ENCODE peak calls at places on chromosomes 1 and 21, in four cellular contexts. One of them, this sample, is unnamed.

GRCh38 chr1:10965621-10966226 is 46.7 kb upstream of the TARDBP start:
- DNase-seq in neural crest cell: no peak
- DNase-seq in stimulated activated CD4-positive, alpha-beta T cell treated with anti-CD3 and anti-CD28 coated beads, Interleukin-4, amount 100 ng/mL, for 4 hours: peak
- DNase-seq in iris pigment epithelial cell: peak
- DNase-seq in this sample: no peak

GRCh38 chr1:235888119-235888643 is 21.5 kb upstream of the LYST start:
- DNase-seq in stimulated activated CD4-positive, alpha-beta T cell treated with anti-CD3 and anti-CD28 coated beads, Interleukin-4, amount 100 ng/mL, for 4 hours: peak
- DNase-seq in neural crest cell: no peak
- DNase-seq in iris pigment epithelial cell: no peak
- DNase-seq in this sample: no peak

GRCh38 chr1:172363852-172364251 is 56.6 kb upstream of the C1orf105 start:
- DNase-seq in stimulated activated CD4-positive, alpha-beta T cell treated with anti-CD3 and anti-CD28 coated beads, Interleukin-4, amount 100 ng/mL, for 4 hours: no peak
- DNase-seq in neural crest cell: no peak
- DNase-seq in iris pigment epithelial cell: no peak
- DNase-seq in this sample: no peak

GRCh38 chr21:37849703-37850102 is 66.6 kb downstream of the KCNJ6 start:
- DNase-seq in neural crest cell: no peak
- DNase-seq in stimulated activated CD4-positive, alpha-beta T cell treated with anti-CD3 and anti-CD28 coated beads, Interleukin-4, amount 100 ng/mL, for 4 hours: no peak
- DNase-seq in iris pigment epithelial cell: peak
- DNase-seq in this sample: peak

GRCh38 chr1:30335997-30336390 is 387.4 kb downstream of the MATN1 start:
- DNase-seq in stimulated activated CD4-positive, alpha-beta T cell treated with anti-CD3 and anti-CD28 coated beads, Interleukin-4, amount 100 ng/mL, for 4 hours: no peak
- DNase-seq in iris pigment epithelial cell: no peak
- DNase-seq in neural crest cell: no peak
- DNase-seq in this sample: no peak

GRCh38 chr1:168320149-168320548 is 39.5 kb downstream of the TBX19 start:
- DNase-seq in neural crest cell: no peak
- DNase-seq in iris pigment epithelial cell: no peak
- DNase-seq in stimulated activated CD4-positive, alpha-beta T cell treated with anti-CD3 and anti-CD28 coated beads, Interleukin-4, amount 100 ng/mL, for 4 hours: no peak
- DNase-seq in this sample: no peak

GRCh38 chr1:2061065-2061778 is 11.0 kb downstream of the PRKCZ start:
- DNase-seq in neural crest cell: no peak
- DNase-seq in stimulated activated CD4-positive, alpha-beta T cell treated with anti-CD3 and anti-CD28 coated beads, Interleukin-4, amount 100 ng/mL, for 4 hours: no peak
- DNase-seq in iris pigment epithelial cell: no peak
- DNase-seq in this sample: no peak

GRCh38 chr1:205569411-205570172 is 62.2 kb downstream of the ELK4 start:
- DNase-seq in iris pigment epithelial cell: no peak
- DNase-seq in neural crest cell: no peak
- DNase-seq in stimulated activated CD4-positive, alpha-beta T cell treated with anti-CD3 and anti-CD28 coated beads, Interleukin-4, amount 100 ng/mL, for 4 hours: no peak
- DNase-seq in this sample: no peak

GRCh38 chr1:172909606-172910326 is 141.0 kb downstream of the TNFSF18 start:
- DNase-seq in stimulated activated CD4-positive, alpha-beta T cell treated with anti-CD3 and anti-CD28 coated beads, Interleukin-4, amount 100 ng/mL, for 4 hours: no peak
- DNase-seq in neural crest cell: no peak
- DNase-seq in iris pigment epithelial cell: peak
- DNase-seq in this sample: no peak

GRCh38 chr1:51512611-51513010 is 6.5 kb downstream of the EPS15 start:
- DNase-seq in iris pigment epithelial cell: no peak
- DNase-seq in stimulated activated CD4-positive, alpha-beta T cell treated with anti-CD3 and anti-CD28 coated beads, Interleukin-4, amount 100 ng/mL, for 4 hours: no peak
- DNase-seq in neural crest cell: no peak
- DNase-seq in this sample: no peak

GRCh38 chr1:6246497-6247295 is 2.7 kb downstream of the HES3 start:
- DNase-seq in iris pigment epithelial cell: peak
- DNase-seq in stimulated activated CD4-positive, alpha-beta T cell treated with anti-CD3 and anti-CD28 coated beads, Interleukin-4, amount 100 ng/mL, for 4 hours: peak
- DNase-seq in neural crest cell: peak
- DNase-seq in this sample: no peak

GRCh38 chr1:51014878-51015277 is 44.8 kb downstream of the CDKN2C start:
- DNase-seq in stimulated activated CD4-positive, alpha-beta T cell treated with anti-CD3 and anti-CD28 coated beads, Interleukin-4, amount 100 ng/mL, for 4 hours: no peak
- DNase-seq in neural crest cell: no peak
- DNase-seq in iris pigment epithelial cell: no peak
- DNase-seq in this sample: no peak

GRCh38 chr1:175197536-175197935 is 5.0 kb upstream of the KIAA0040 start:
- DNase-seq in stimulated activated CD4-positive, alpha-beta T cell treated with anti-CD3 and anti-CD28 coated beads, Interleukin-4, amount 100 ng/mL, for 4 hours: no peak
- DNase-seq in neural crest cell: no peak
- DNase-seq in iris pigment epithelial cell: no peak
- DNase-seq in this sample: no peak

GRCh38 chr1:59815892-59816291 is 1.1 kb downstream of the HOOK1 start:
- DNase-seq in neural crest cell: no peak
- DNase-seq in iris pigment epithelial cell: no peak
- DNase-seq in stimulated activated CD4-positive, alpha-beta T cell treated with anti-CD3 and anti-CD28 coated beads, Interleukin-4, amount 100 ng/mL, for 4 hours: no peak
- DNase-seq in this sample: no peak

GRCh38 chr1:174204697-174205308 is 45.5 kb downstream of the RABGAP1L start:
- DNase-seq in neural crest cell: no peak
- DNase-seq in stimulated activated CD4-positive, alpha-beta T cell treated with anti-CD3 and anti-CD28 coated beads, Interleukin-4, amount 100 ng/mL, for 4 hours: no peak
- DNase-seq in iris pigment epithelial cell: no peak
- DNase-seq in this sample: no peak

GRCh38 chr1:89945852-89946476 is 48.9 kb upstream of the ZNF326 start:
- DNase-seq in neural crest cell: no peak
- DNase-seq in stimulated activated CD4-positive, alpha-beta T cell treated with anti-CD3 and anti-CD28 coated beads, Interleukin-4, amount 100 ng/mL, for 4 hours: no peak
- DNase-seq in iris pigment epithelial cell: peak
- DNase-seq in this sample: no peak

GRCh38 chr1:4055677-4055967 is 155.6 kb upstream of the C1orf174 start:
- DNase-seq in stimulated activated CD4-positive, alpha-beta T cell treated with anti-CD3 and anti-CD28 coated beads, Interleukin-4, amount 100 ng/mL, for 4 hours: no peak
- DNase-seq in iris pigment epithelial cell: no peak
- DNase-seq in neural crest cell: no peak
- DNase-seq in this sample: no peak

GRCh38 chr21:33025471-33026298 is at the start of gene OLIG2:
- DNase-seq in stimulated activated CD4-positive, alpha-beta T cell treated with anti-CD3 and anti-CD28 coated beads, Interleukin-4, amount 100 ng/mL, for 4 hours: no peak
- DNase-seq in iris pigment epithelial cell: no peak
- DNase-seq in neural crest cell: peak
- DNase-seq in this sample: peak

GRCh38 chr1:224726783-224727182 is 110.7 kb downstream of the CNIH3 start:
- DNase-seq in iris pigment epithelial cell: peak
- DNase-seq in stimulated activated CD4-positive, alpha-beta T cell treated with anti-CD3 and anti-CD28 coated beads, Interleukin-4, amount 100 ng/mL, for 4 hours: no peak
- DNase-seq in neural crest cell: no peak
- DNase-seq in this sample: no peak

GRCh38 chr21:41868062-41868710 is 11.0 kb downstream of the PRDM15 start:
- DNase-seq in iris pigment epithelial cell: no peak
- DNase-seq in stimulated activated CD4-positive, alpha-beta T cell treated with anti-CD3 and anti-CD28 coated beads, Interleukin-4, amount 100 ng/mL, for 4 hours: no peak
- DNase-seq in neural crest cell: no peak
- DNase-seq in this sample: no peak

GRCh38 chr1:206892351-206892984 is 4.8 kb upstream of the IL24 start:
- DNase-seq in neural crest cell: no peak
- DNase-seq in stimulated activated CD4-positive, alpha-beta T cell treated with anti-CD3 and anti-CD28 coated beads, Interleukin-4, amount 100 ng/mL, for 4 hours: no peak
- DNase-seq in iris pigment epithelial cell: peak
- DNase-seq in this sample: no peak

GRCh38 chr1:163673756-163674155 is 352.0 kb downstream of the NUF2 start:
- DNase-seq in neural crest cell: no peak
- DNase-seq in stimulated activated CD4-positive, alpha-beta T cell treated with anti-CD3 and anti-CD28 coated beads, Interleukin-4, amount 100 ng/mL, for 4 hours: no peak
- DNase-seq in iris pigment epithelial cell: peak
- DNase-seq in this sample: no peak

GRCh38 chr1:51555866-51556619 is 37.0 kb upstream of the EPS15 start:
- DNase-seq in stimulated activated CD4-positive, alpha-beta T cell treated with anti-CD3 and anti-CD28 coated beads, Interleukin-4, amount 100 ng/mL, for 4 hours: no peak
- DNase-seq in neural crest cell: no peak
- DNase-seq in iris pigment epithelial cell: peak
- DNase-seq in this sample: no peak

GRCh38 chr21:42301371-42302291 is 13.6 kb downstream of the TFF3 start:
- DNase-seq in iris pigment epithelial cell: no peak
- DNase-seq in stimulated activated CD4-positive, alpha-beta T cell treated with anti-CD3 and anti-CD28 coated beads, Interleukin-4, amount 100 ng/mL, for 4 hours: no peak
- DNase-seq in neural crest cell: no peak
- DNase-seq in this sample: no peak

GRCh38 chr1:61950418-61950817 is 208.1 kb downstream of the PATJ start:
- DNase-seq in neural crest cell: no peak
- DNase-seq in stimulated activated CD4-positive, alpha-beta T cell treated with anti-CD3 and anti-CD28 coated beads, Interleukin-4, amount 100 ng/mL, for 4 hours: no peak
- DNase-seq in iris pigment epithelial cell: no peak
- DNase-seq in this sample: no peak

GRCh38 chr21:23578027-23578426 is 2029.3 kb downstream of the MRPL39 start:
- DNase-seq in neural crest cell: no peak
- DNase-seq in stimulated activated CD4-positive, alpha-beta T cell treated with anti-CD3 and anti-CD28 coated beads, Interleukin-4, amount 100 ng/mL, for 4 hours: no peak
- DNase-seq in iris pigment epithelial cell: no peak
- DNase-seq in this sample: no peak

GRCh38 chr1:11981378-11982009 is 1.2 kb downstream of the MFN2 start:
- DNase-seq in stimulated activated CD4-positive, alpha-beta T cell treated with anti-CD3 and anti-CD28 coated beads, Interleukin-4, amount 100 ng/mL, for 4 hours: no peak
- DNase-seq in neural crest cell: no peak
- DNase-seq in iris pigment epithelial cell: no peak
- DNase-seq in this sample: no peak

GRCh38 chr21:42062543-42063022 is 8.5 kb upstream of the UMODL1 start:
- DNase-seq in neural crest cell: no peak
- DNase-seq in stimulated activated CD4-positive, alpha-beta T cell treated with anti-CD3 and anti-CD28 coated beads, Interleukin-4, amount 100 ng/mL, for 4 hours: peak
- DNase-seq in iris pigment epithelial cell: no peak
- DNase-seq in this sample: no peak

GRCh38 chr1:50305808-50306207 is 117.4 kb downstream of the DMRTA2 start:
- DNase-seq in neural crest cell: no peak
- DNase-seq in iris pigment epithelial cell: no peak
- DNase-seq in stimulated activated CD4-positive, alpha-beta T cell treated with anti-CD3 and anti-CD28 coated beads, Interleukin-4, amount 100 ng/mL, for 4 hours: no peak
- DNase-seq in this sample: no peak

GRCh38 chr21:39961251-39961650 is 94.0 kb downstream of the PCP4 start:
- DNase-seq in iris pigment epithelial cell: peak
- DNase-seq in stimulated activated CD4-positive, alpha-beta T cell treated with anti-CD3 and anti-CD28 coated beads, Interleukin-4, amount 100 ng/mL, for 4 hours: no peak
- DNase-seq in neural crest cell: no peak
- DNase-seq in this sample: no peak

GRCh38 chr1:227082999-227083746 is 143.1 kb downstream of the COQ8A start:
- DNase-seq in stimulated activated CD4-positive, alpha-beta T cell treated with anti-CD3 and anti-CD28 coated beads, Interleukin-4, amount 100 ng/mL, for 4 hours: no peak
- DNase-seq in neural crest cell: no peak
- DNase-seq in iris pigment epithelial cell: no peak
- DNase-seq in this sample: no peak

GRCh38 chr1:59422921-59423575 is 126.2 kb downstream of the FGGY start:
- DNase-seq in iris pigment epithelial cell: peak
- DNase-seq in neural crest cell: no peak
- DNase-seq in stimulated activated CD4-positive, alpha-beta T cell treated with anti-CD3 and anti-CD28 coated beads, Interleukin-4, amount 100 ng/mL, for 4 hours: no peak
- DNase-seq in this sample: no peak

GRCh38 chr1:53331446-53332187 is 3.7 kb upstream of the LRP8 start:
- DNase-seq in neural crest cell: no peak
- DNase-seq in stimulated activated CD4-positive, alpha-beta T cell treated with anti-CD3 and anti-CD28 coated beads, Interleukin-4, amount 100 ng/mL, for 4 hours: no peak
- DNase-seq in iris pigment epithelial cell: no peak
- DNase-seq in this sample: no peak

GRCh38 chr1:186463511-186463910 is 2.6 kb upstream of the PDC start:
- DNase-seq in neural crest cell: no peak
- DNase-seq in stimulated activated CD4-positive, alpha-beta T cell treated with anti-CD3 and anti-CD28 coated beads, Interleukin-4, amount 100 ng/mL, for 4 hours: no peak
- DNase-seq in iris pigment epithelial cell: no peak
- DNase-seq in this sample: peak

GRCh38 chr1:24337455-24337854 is 18.3 kb downstream of the GRHL3 start:
- DNase-seq in stimulated activated CD4-positive, alpha-beta T cell treated with anti-CD3 and anti-CD28 coated beads, Interleukin-4, amount 100 ng/mL, for 4 hours: no peak
- DNase-seq in neural crest cell: no peak
- DNase-seq in iris pigment epithelial cell: no peak
- DNase-seq in this sample: no peak

GRCh38 chr1:231395051-231395995 is 26.8 kb downstream of the EGLN1 start:
- DNase-seq in iris pigment epithelial cell: peak
- DNase-seq in neural crest cell: no peak
- DNase-seq in stimulated activated CD4-positive, alpha-beta T cell treated with anti-CD3 and anti-CD28 coated beads, Interleukin-4, amount 100 ng/mL, for 4 hours: no peak
- DNase-seq in this sample: no peak